ENCODE peak calls at places on chromosomes 3 and 15, in six cellular contexts. H is IMR-90, U is neuronal stem cell, Q is mesendoderm, T is H1, N is mesenchymal stem cell. B is an unnamed sample.

GRCh38 chr3:28912120-28912885 is 368.6 kb upstream of the RBMS3 start:
- DNase-seq in T (no peak), H (peak), U (no peak), Q (no peak), N (peak), B (peak)

GRCh38 chr3:5188419-5189405 is 1.2 kb downstream of the EDEM1 start:
- DNase-seq in N (peak), H (peak), Q (peak), U (peak), T (peak), B (peak)

GRCh38 chr3:39277893-39278615 is 1.8 kb downstream of the CX3CR1 start:
- DNase-seq in U (no peak), T (no peak), H (no peak), N (no peak), Q (no peak), B (peak)

GRCh38 chr3:189637755-189638154 is 6.6 kb downstream of the TP63 start:
- DNase-seq in N (no peak), U (no peak), Q (no peak), T (no peak), H (no peak), B (no peak)

GRCh38 chr3:134644731-134645514 is 5.9 kb downstream of the KY start:
- DNase-seq in T (peak), N (no peak), Q (no peak), H (no peak), U (no peak), B (no peak)

GRCh38 chr3:15973414-15973813 is 175.6 kb upstream of the ANKRD28 start:
- DNase-seq in Q (no peak), T (no peak), H (no peak), N (no peak), U (no peak), B (no peak)

GRCh38 chr15:25900901-25901300 is 37.8 kb upstream of the ATP10A start:
- DNase-seq in H (peak), U (no peak), N (no peak), T (no peak), Q (no peak), B (peak)

GRCh38 chr3:75140904-75141615 is 523.1 kb upstream of the FRG2C start:
- DNase-seq in H (no peak), Q (no peak), N (no peak), U (no peak), T (no peak), B (no peak)

GRCh38 chr3:36792342-36792741 is 28.0 kb upstream of the DCLK3 start:
- DNase-seq in U (peak), H (peak), Q (peak), T (peak), N (peak), B (peak)

GRCh38 chr3:13105851-13106250 is 32.6 kb upstream of the IQSEC1 start:
- DNase-seq in H (no peak), Q (no peak), U (no peak), T (no peak), N (no peak), B (no peak)

GRCh38 chr3:80733522-80734176 is 965.9 kb upstream of the ROBO1 start:
- DNase-seq in N (peak), H (peak), Q (peak), U (no peak), T (no peak), B (peak)

GRCh38 chr15:49831206-49831965 is 210.5 kb downstream of the DTWD1 start:
- DNase-seq in U (no peak), N (peak), H (peak), Q (peak), T (no peak), B (peak)

GRCh38 chr3:33037479-33037878 is 59.5 kb downstream of the GLB1 start:
- DNase-seq in Q (no peak), N (no peak), H (no peak), T (no peak), U (no peak), B (no peak)

GRCh38 chr3:149967067-149967685 is 3.5 kb downstream of the PFN2 start:
- DNase-seq in Q (peak), H (peak), N (peak), T (no peak), U (peak), B (peak)

GRCh38 chr3:174620138-174620537 is 239.0 kb upstream of the NAALADL2 start:
- DNase-seq in Q (no peak), N (no peak), U (no peak), T (no peak), H (no peak), B (peak)

GRCh38 chr3:67610458-67610857 is 44.0 kb downstream of the SUCLG2 start:
- DNase-seq in H (peak), N (peak), Q (no peak), U (no peak), T (no peak), B (no peak)

GRCh38 chr3:71206305-71206704 is 377.2 kb downstream of the FOXP1 start:
- DNase-seq in N (no peak), Q (no peak), H (no peak), T (no peak), U (no peak), B (no peak)

GRCh38 chr3:138513073-138513843 is 78.8 kb downstream of the ESYT3 start:
- DNase-seq in H (no peak), T (no peak), Q (no peak), N (no peak), U (no peak), B (no peak)

GRCh38 chr3:117355566-117355965 is 646.0 kb downstream of the TUSC7 start:
- DNase-seq in U (no peak), T (peak), Q (peak), H (peak), N (no peak), B (peak)

GRCh38 chr15:91431041-91431715 is 331.1 kb downstream of the SV2B start:
- DNase-seq in U (no peak), H (no peak), T (no peak), Q (no peak), N (no peak), B (no peak)

GRCh38 chr3:195543642-195544536 is 764 bp upstream of the PPP1R2 start:
- DNase-seq in N (no peak), T (peak), H (no peak), U (peak), Q (peak), B (no peak)

GRCh38 chr15:77024273-77025065 is 29.5 kb downstream of the PSTPIP1 start:
- DNase-seq in Q (peak), U (peak), H (peak), N (peak), T (peak), B (peak)

GRCh38 chr3:196127308-196128040 is 45.6 kb upstream of the TFRC start:
- DNase-seq in N (no peak), Q (peak), T (no peak), U (no peak), H (no peak), B (no peak)

GRCh38 chr3:46558184-46559029 is 7.7 kb downstream of the LRRC2 start:
- DNase-seq in U (no peak), H (peak), T (peak), N (peak), Q (peak), B (peak)

GRCh38 chr3:70803317-70803716 is 490.9 kb upstream of the MDFIC2 start:
- DNase-seq in H (peak), U (no peak), T (no peak), Q (no peak), N (no peak), B (no peak)

GRCh38 chr3:138371070-138371950 is 22.9 kb downstream of the MRAS start:
- DNase-seq in Q (no peak), T (no peak), N (no peak), H (no peak), U (no peak), B (peak)

GRCh38 chr3:62229908-62230307 is 143.4 kb downstream of the FEZF2 start:
- DNase-seq in Q (peak), U (no peak), T (no peak), H (no peak), N (peak), B (no peak)

GRCh38 chr3:99561056-99561455 is 77.3 kb upstream of the COL8A1 start:
- DNase-seq in T (no peak), Q (no peak), U (no peak), H (no peak), N (no peak), B (peak)

DNA sequence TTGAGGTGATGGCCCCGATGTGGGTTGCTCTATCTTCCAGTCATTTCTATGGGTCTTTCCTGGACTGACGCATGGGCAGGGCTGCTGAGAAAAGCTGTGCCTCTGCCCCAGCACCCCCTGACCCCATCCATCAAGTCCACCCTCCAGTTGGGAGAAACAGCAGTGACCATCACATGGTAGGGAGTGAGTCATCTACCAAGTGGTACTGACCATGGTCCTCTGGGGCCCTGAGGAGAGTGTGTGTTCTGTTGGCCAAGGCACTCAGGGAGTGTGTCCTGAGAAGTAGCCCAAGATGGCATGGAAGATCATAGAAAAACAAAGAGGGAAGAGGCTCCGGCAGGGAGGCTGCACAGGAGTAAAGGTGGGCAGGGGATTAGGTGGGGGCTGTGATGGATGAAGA is 1.6 kb upstream of the DNAH1 start:
- DNase-seq in Q (no peak), H (no peak), N (peak), T (no peak), U (no peak), B (no peak)
- H4K8ac ChIP-seq in Q (no peak), H (no peak), N (no peak), T (no peak), U (no peak), B (no peak)

GRCh38 chr3:187183210-187183862 is 13.9 kb upstream of the RTP1 start:
- DNase-seq in N (no peak), U (no peak), H (no peak), T (no peak), Q (no peak), B (no peak)

GRCh38 chr3:187186375-187186774 is 10.9 kb upstream of the RTP1 start:
- DNase-seq in U (no peak), H (no peak), T (no peak), N (no peak), Q (no peak), B (no peak)

GRCh38 chr3:187186801-187187421 is 10.4 kb upstream of the RTP1 start:
- DNase-seq in N (peak), Q (peak), H (peak), U (no peak), T (no peak), B (peak)

GRCh38 chr3:187183903-187184302 is 13.4 kb upstream of the RTP1 start:
- DNase-seq in H (no peak), T (no peak), N (no peak), Q (no peak), U (no peak), B (no peak)

GRCh38 chr3:187185759-187186158 is 11.5 kb upstream of the RTP1 start:
- DNase-seq in Q (peak), N (no peak), H (no peak), T (no peak), U (no peak), B (no peak)
- H3K4me3 ChIP-seq in Q (no peak), N (no peak), H (no peak), T (no peak), U (no peak), B (no peak)

GRCh38 chr15:55802600-55803376 is 59.8 kb upstream of the PRTG start:
- DNase-seq in T (no peak), Q (no peak), U (no peak), H (no peak), N (no peak), B (no peak)

GRCh38 chr15:55796321-55796965 is 53.5 kb upstream of the PRTG start:
- DNase-seq in N (peak), Q (no peak), T (no peak), H (peak), U (no peak), B (no peak)

GRCh38 chr15:55795031-55795430 is 52.1 kb upstream of the PRTG start:
- DNase-seq in N (no peak), Q (no peak), U (no peak), H (no peak), T (no peak), B (no peak)

GRCh38 chr15:55800216-55800615 is 57.3 kb upstream of the PRTG start:
- DNase-seq in N (no peak), U (no peak), Q (no peak), T (no peak), H (no peak), B (no peak)

DNA sequence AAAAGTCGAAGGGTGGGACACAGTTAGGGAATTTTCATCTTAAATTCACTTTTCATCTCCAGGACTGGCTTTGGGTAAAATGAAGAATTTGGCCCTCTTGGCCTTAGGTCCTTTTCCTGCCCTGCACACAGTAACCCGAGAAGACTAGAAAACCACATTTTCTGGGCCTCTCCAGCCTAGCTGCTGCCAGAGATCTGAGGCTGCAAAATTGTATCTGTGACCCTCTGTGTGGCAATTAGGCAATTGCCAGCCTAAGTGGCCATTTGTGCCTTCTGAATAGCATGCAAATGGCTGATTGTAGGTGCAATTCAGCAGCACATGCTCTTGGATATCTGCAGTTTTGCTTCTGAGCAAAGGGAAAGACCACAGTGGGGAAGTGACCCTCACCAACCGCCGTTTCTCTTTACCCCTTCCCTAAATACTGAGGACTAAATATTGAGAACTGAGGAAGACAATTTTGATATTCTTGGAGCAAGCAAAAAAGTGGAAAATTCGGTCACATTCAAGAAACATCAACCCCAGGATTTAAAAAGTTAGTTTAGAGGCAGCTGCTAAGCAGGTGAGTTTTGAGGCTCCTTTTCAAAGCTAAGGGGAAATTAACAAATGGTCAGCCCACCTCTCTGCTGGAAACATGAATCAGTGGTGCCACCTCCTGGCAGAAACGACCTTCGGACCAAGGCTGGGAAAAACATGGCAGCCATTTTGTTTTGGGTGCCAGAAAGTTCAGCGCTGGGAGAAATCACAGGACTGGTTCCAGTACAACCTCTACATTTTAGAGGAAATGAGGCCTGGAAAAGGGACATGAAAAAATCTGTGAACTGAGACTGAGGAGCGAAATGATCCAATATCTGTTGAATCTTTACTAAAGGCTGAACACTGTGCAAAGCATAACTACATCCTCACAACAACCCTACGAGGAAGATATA is 56.6 kb upstream of the PRTG start:
- DNase-seq in U (peak), Q (peak), T (peak), N (peak), H (peak), B (peak)
- H4K8ac ChIP-seq in U (no peak), Q (peak), T (no peak), N (no peak), H (peak), B (no peak)

GRCh38 chr15:90202929-90203328 is 1.8 kb downstream of the SEMA4B start:
- DNase-seq in U (no peak), T (no peak), Q (no peak), N (no peak), H (no peak), B (no peak)
- H3K4me3 ChIP-seq in U (peak), T (no peak), Q (no peak), N (no peak), H (no peak), B (no peak)

GRCh38 chr15:45385568-45385967 is 7.2 kb upstream of the GATM start:
- DNase-seq in H (no peak), T (no peak), U (no peak), Q (no peak), N (no peak), B (no peak)
- H4K8ac ChIP-seq in H (no peak), T (no peak), U (no peak), Q (no peak), N (no peak), B (no peak)

GRCh38 chr15:34721802-34722795 is 32.7 kb downstream of the GJD2 start:
- DNase-seq in T (peak), Q (peak), U (peak), N (peak), H (peak), B (peak)
- H3K4me3 ChIP-seq in T (peak), Q (no peak), U (no peak), N (no peak), H (no peak), B (no peak)

GRCh38 chr15:56524915-56525314 is 60.0 kb upstream of the MNS1 start:
- DNase-seq in Q (no peak), H (peak), N (peak), U (no peak), T (no peak), B (no peak)
- H4K8ac ChIP-seq in Q (no peak), H (no peak), N (no peak), U (no peak), T (no peak), B (no peak)

GRCh38 chr15:82805994-82806406 is at the start of gene FSD2:
- DNase-seq in Q (peak), N (peak), U (no peak), H (no peak), T (no peak), B (no peak)

GRCh38 chr15:82809308-82810060 is at the start of gene WHAMM:
- DNase-seq in H (peak), U (peak), N (peak), Q (peak), T (peak), B (peak)

GRCh38 chr15:82810061-82810862 is 834 bp downstream of the WHAMM start:
- DNase-seq in Q (peak), T (peak), H (peak), N (peak), U (peak), B (peak)

GRCh38 chr15:82808634-82809041 is 790 bp upstream of the WHAMM start:
- DNase-seq in N (no peak), T (peak), U (no peak), H (no peak), Q (no peak), B (no peak)

GRCh38 chr15:82807920-82808633 is 1.4 kb upstream of the WHAMM start:
- DNase-seq in T (no peak), U (no peak), N (no peak), Q (peak), H (no peak), B (no peak)
- H3K4me3 ChIP-seq in T (no peak), U (no peak), N (no peak), Q (no peak), H (no peak), B (no peak)

GRCh38 chr15:47484119-47484518 is 233.2 kb upstream of the SEMA6D start:
- DNase-seq in U (no peak), Q (peak), H (peak), N (peak), T (no peak), B (peak)
- H4K8ac ChIP-seq in U (no peak), Q (no peak), H (peak), N (no peak), T (no peak), B (no peak)

B was measured in trophoblast cell.